ENCODE peak calls at places on chromosomes 16 and 17, in nine cellular contexts. Z is kidney, L is fibroblast of lung, G is colonic mucosa, F is endodermal cell, K is H1, D is astrocyte, V is IMR-90, Y is neural progenitor cell. P is an unnamed sample.

GRCh38 chr16:78034530-78034929 is 12.2 kb downstream of the CLEC3A start:
- DNase-seq in Z (no peak), L (no peak), G (no peak), F (no peak), K (no peak), D (peak), V (no peak), Y (no peak), P (no peak)

GRCh38 chr17:73800893-73801292 is 156.6 kb upstream of the SDK2 start:
- DNase-seq in Z (no peak), L (no peak), G (no peak), F (peak), K (no peak), D (no peak), V (no peak), Y (no peak), P (no peak)

GRCh38 chr16:62225675-62226074 is 189.4 kb upstream of the CDH8 start:
- DNase-seq in Z (peak), L (no peak), G (peak), F (peak), K (peak), D (peak), V (no peak), Y (peak), P (peak)

GRCh38 chr16:84294196-84295142 is at the start of gene WFDC1:
- DNase-seq in Z (peak), L (no peak), G (no peak), F (peak), K (peak), D (no peak), V (peak), Y (peak), P (no peak)

GRCh38 chr16:2702871-2703745 is 16.9 kb downstream of the PRSS27 start:
- DNase-seq in Z (peak), L (no peak), G (no peak), F (no peak), K (no peak), D (no peak), V (no peak), Y (no peak), P (no peak)

GRCh38 chr16:11111166-11111565 is 144.8 kb downstream of the SOCS1 start:
- DNase-seq in Z (no peak), L (no peak), G (no peak), F (no peak), K (no peak), D (no peak), V (no peak), Y (no peak), P (no peak)

GRCh38 chr17:27424941-27425340 is 31.3 kb upstream of the KSR1 start:
- DNase-seq in Z (no peak), L (no peak), G (no peak), F (no peak), K (no peak), D (no peak), V (no peak), Y (no peak), P (no peak)

GRCh38 chr16:56662357-56663354 is 4.9 kb downstream of the MT1F start:
- DNase-seq in Z (no peak), L (no peak), G (no peak), F (peak), K (no peak), D (no peak), V (no peak), Y (no peak), P (no peak)

GRCh38 chr17:58403312-58403711 is 14.0 kb downstream of the RNF43 start:
- DNase-seq in Z (no peak), L (no peak), G (no peak), F (peak), K (no peak), D (no peak), V (no peak), Y (peak), P (no peak)

GRCh38 chr16:24836836-24837235 is 8.9 kb upstream of the SLC5A11 start:
- DNase-seq in Z (no peak), L (no peak), G (no peak), F (no peak), K (no peak), D (no peak), V (no peak), Y (no peak), P (no peak)

GRCh38 chr16:46765050-46765449 is 16.9 kb upstream of the MYLK3 start:
- DNase-seq in Z (no peak), L (peak), G (no peak), F (no peak), K (no peak), D (peak), V (peak), Y (no peak), P (no peak)

GRCh38 chr16:11080999-11081630 is 136.8 kb downstream of the CLEC16A start:
- DNase-seq in Z (no peak), L (no peak), G (no peak), F (no peak), K (no peak), D (no peak), V (no peak), Y (no peak), P (no peak)

GRCh38 chr17:45584092-45585036 is 93.8 kb upstream of the PLEKHM1 start:
- DNase-seq in Z (peak), L (peak), G (peak), F (peak), K (peak), D (peak), V (peak), Y (peak), P (peak)

GRCh38 chr16:57091990-57092785 is at the start of gene CPNE2:
- DNase-seq in Z (peak), L (peak), G (peak), F (peak), K (peak), D (peak), V (peak), Y (peak), P (peak)

GRCh38 chr17:15240617-15241016 is 24.5 kb downstream of the PMP22 start:
- DNase-seq in Z (no peak), L (no peak), G (no peak), F (no peak), K (no peak), D (no peak), V (peak), Y (no peak), P (no peak)

GRCh38 chr17:59783221-59784016 is 76.0 kb downstream of the VMP1 start:
- DNase-seq in Z (no peak), L (peak), G (no peak), F (no peak), K (no peak), D (peak), V (peak), Y (no peak), P (peak)

GRCh38 chr17:6443692-6444572 is at the start of gene PIMREG:
- DNase-seq in Z (peak), L (peak), G (peak), F (peak), K (peak), D (peak), V (peak), Y (peak), P (peak)

GRCh38 chr16:26765087-26765486 is 301.6 kb upstream of the C16orf82 start:
- DNase-seq in Z (no peak), L (no peak), G (no peak), F (peak), K (peak), D (no peak), V (no peak), Y (peak), P (no peak)

GRCh38 chr17:4433515-4434031 is at the start of gene SPNS3:
- DNase-seq in Z (no peak), L (no peak), G (no peak), F (no peak), K (no peak), D (no peak), V (no peak), Y (no peak), P (no peak)

GRCh38 chr16:8867483-8868271 is 1.1 kb downstream of the CARHSP1 start:
- DNase-seq in Z (no peak), L (no peak), G (peak), F (peak), K (no peak), D (no peak), V (no peak), Y (peak), P (no peak)

GRCh38 chr16:16025214-16025968 is 76.0 kb downstream of the ABCC1 start:
- DNase-seq in Z (no peak), L (peak), G (no peak), F (no peak), K (no peak), D (peak), V (peak), Y (peak), P (peak)

GRCh38 chr17:7717756-7718350 is 309 bp downstream of the DNAH2 start:
- DNase-seq in Z (peak), L (peak), G (no peak), F (no peak), K (no peak), D (no peak), V (no peak), Y (no peak), P (no peak)

GRCh38 chr17:512926-513325 is 160.3 kb upstream of the RPH3AL start:
- DNase-seq in Z (no peak), L (no peak), G (no peak), F (no peak), K (no peak), D (no peak), V (peak), Y (no peak), P (no peak)

GRCh38 chr17:30549864-30550511 is 72.8 kb downstream of the GOSR1 start:
- DNase-seq in Z (no peak), L (no peak), G (no peak), F (peak), K (no peak), D (no peak), V (no peak), Y (no peak), P (peak)

GRCh38 chr16:10039220-10040096 is 142.8 kb downstream of the GRIN2A start:
- DNase-seq in Z (peak), L (no peak), G (no peak), F (peak), K (peak), D (peak), V (no peak), Y (peak), P (no peak)

GRCh38 chr16:3695610-3696369 is 21.5 kb downstream of the TRAP1 start:
- DNase-seq in Z (no peak), L (no peak), G (no peak), F (no peak), K (no peak), D (no peak), V (no peak), Y (no peak), P (no peak)

GRCh38 chr17:47694818-47695663 is 1.1 kb downstream of the TBKBP1 start:
- DNase-seq in Z (peak), L (peak), G (peak), F (peak), K (peak), D (peak), V (peak), Y (peak), P (peak)

GRCh38 chr16:10368984-10369551 is 16.8 kb upstream of the ATF7IP2 start:
- DNase-seq in Z (no peak), L (no peak), G (no peak), F (peak), K (no peak), D (peak), V (no peak), Y (peak), P (no peak)

GRCh38 chr16:28217326-28217725 is 5.6 kb upstream of the XPO6 start:
- DNase-seq in Z (no peak), L (no peak), G (no peak), F (no peak), K (no peak), D (no peak), V (no peak), Y (no peak), P (no peak)

GRCh38 chr16:30778549-30779244 is 8.3 kb downstream of the ZNF629 start:
- DNase-seq in Z (no peak), L (peak), G (no peak), F (peak), K (peak), D (no peak), V (peak), Y (peak), P (no peak)

GRCh38 chr16:67404740-67405226 is 11.5 kb upstream of the TPPP3 start:
- DNase-seq in Z (peak), L (no peak), G (peak), F (no peak), K (no peak), D (no peak), V (no peak), Y (no peak), P (peak)

GRCh38 chr16:1913327-1914083 is 4.7 kb downstream of the HS3ST6 start:
- DNase-seq in Z (peak), L (no peak), G (peak), F (no peak), K (no peak), D (no peak), V (no peak), Y (peak), P (peak)

GRCh38 chr17:45050680-45051059 is 762 bp downstream of the DCAKD start:
- DNase-seq in Z (no peak), L (no peak), G (peak), F (peak), K (no peak), D (no peak), V (peak), Y (peak), P (no peak)

GRCh38 chr16:50692999-50693781 is at the start of gene NOD2:
- DNase-seq in Z (peak), L (no peak), G (no peak), F (peak), K (peak), D (peak), V (no peak), Y (peak), P (no peak)

GRCh38 chr17:6090253-6090652 is 20.1 kb downstream of the WSCD1 start:
- DNase-seq in Z (peak), L (no peak), G (peak), F (no peak), K (no peak), D (no peak), V (no peak), Y (no peak), P (no peak)

GRCh38 chr16:50924759-50925545 is 183.1 kb downstream of the CYLD start:
- DNase-seq in Z (no peak), L (no peak), G (no peak), F (no peak), K (no peak), D (no peak), V (no peak), Y (no peak), P (no peak)

GRCh38 chr16:66894948-66895696 is 14.8 kb downstream of the PDP2 start:
- DNase-seq in Z (peak), L (peak), G (peak), F (peak), K (peak), D (peak), V (peak), Y (peak), P (peak)

GRCh38 chr16:17277981-17278381 is 192.8 kb downstream of the XYLT1 start:
- DNase-seq in Z (no peak), L (peak), G (peak), F (peak), K (peak), D (no peak), V (peak), Y (peak), P (no peak)

GRCh38 chr17:79811888-79812205 is 15.0 kb upstream of the CBX8 start:
- DNase-seq in Z (no peak), L (no peak), G (no peak), F (no peak), K (no peak), D (no peak), V (no peak), Y (no peak), P (no peak)
- H3K9ac ChIP-seq in Z (no peak), L (no peak), G (no peak), F (no peak), K (no peak), D (no peak), V (no peak), Y (no peak), P (no peak)

GRCh38 chr16:85396879-85397871 is 215.9 kb upstream of the GSE1 start:
- DNase-seq in Z (peak), L (no peak), G (peak), F (peak), K (peak), D (no peak), V (no peak), Y (no peak), P (no peak)

GRCh38 chr16:85395913-85396878 is 216.9 kb upstream of the GSE1 start:
- DNase-seq in Z (peak), L (peak), G (peak), F (peak), K (peak), D (no peak), V (peak), Y (no peak), P (no peak)

GRCh38 chr16:85393674-85394510 is 219.2 kb upstream of the GSE1 start:
- DNase-seq in Z (peak), L (peak), G (peak), F (peak), K (peak), D (no peak), V (peak), Y (peak), P (peak)

GRCh38 chr16:85394511-85395206 is 218.5 kb upstream of the GSE1 start:
- DNase-seq in Z (peak), L (no peak), G (peak), F (no peak), K (peak), D (no peak), V (no peak), Y (no peak), P (no peak)

GRCh38 chr16:85395207-85395912 is 217.8 kb upstream of the GSE1 start:
- DNase-seq in Z (peak), L (peak), G (peak), F (no peak), K (peak), D (peak), V (peak), Y (no peak), P (peak)
- H3K9ac ChIP-seq in Z (no peak), L (peak), G (no peak), F (no peak), K (no peak), D (peak), V (peak), Y (no peak), P (no peak)

DNA sequence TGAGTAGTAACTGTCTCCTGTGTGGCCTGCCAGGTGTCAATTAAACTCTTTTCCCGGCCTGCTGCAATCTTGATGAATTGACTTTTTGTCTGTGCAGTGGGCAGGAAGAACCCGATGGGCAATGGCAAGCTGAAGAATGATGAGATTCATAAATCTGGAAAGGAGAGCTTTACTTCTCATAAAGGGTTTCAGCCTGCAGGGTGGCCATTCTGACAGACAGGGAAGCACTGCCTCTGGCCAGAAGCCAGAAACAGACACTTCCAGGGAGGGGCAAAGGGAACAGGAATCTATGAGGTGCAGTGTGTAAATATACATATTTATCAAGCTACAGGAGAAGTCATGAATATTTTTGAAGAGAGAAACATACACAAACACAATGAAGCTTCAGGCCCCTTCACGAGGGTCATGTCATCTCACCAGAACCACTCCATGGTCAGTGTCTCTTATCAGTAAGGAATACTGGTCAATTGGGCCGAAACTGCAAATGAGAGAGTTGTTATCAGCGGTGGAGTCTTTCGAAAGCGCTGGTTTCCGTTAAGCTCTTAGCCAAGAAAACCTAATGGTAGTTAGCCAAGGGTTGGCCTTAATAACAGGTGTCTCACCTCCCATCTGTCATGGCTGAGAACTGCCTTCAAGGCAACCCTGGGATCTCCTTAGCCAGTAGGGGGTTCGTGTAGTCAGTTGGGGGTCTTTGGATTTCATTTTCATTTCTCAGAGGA is 1.3 kb upstream of the NARF start:
- DNase-seq in Z (peak), L (no peak), G (peak), F (peak), K (no peak), D (no peak), V (no peak), Y (no peak), P (peak)
- H3K9ac ChIP-seq in Z (peak), L (no peak), G (peak), F (no peak), K (no peak), D (peak), V (no peak), Y (no peak), P (peak)

GRCh38 chr17:76014100-76014924 is 12.8 kb downstream of the EVPL start:
- DNase-seq in Z (peak), L (peak), G (peak), F (peak), K (peak), D (peak), V (peak), Y (peak), P (peak)
- H3K9ac ChIP-seq in Z (no peak), L (no peak), G (no peak), F (no peak), K (no peak), D (no peak), V (no peak), Y (no peak), P (no peak)

GRCh38 chr16:89536371-89536770 is 24.1 kb upstream of the RPL13 start:
- DNase-seq in Z (no peak), L (no peak), G (peak), F (no peak), K (no peak), D (no peak), V (no peak), Y (no peak), P (no peak)

GRCh38 chr16:89537549-89537925 is 22.9 kb upstream of the RPL13 start:
- DNase-seq in Z (no peak), L (no peak), G (no peak), F (no peak), K (no peak), D (no peak), V (no peak), Y (no peak), P (no peak)

GRCh38 chr16:89540557-89540956 is 19.9 kb upstream of the RPL13 start:
- DNase-seq in Z (no peak), L (no peak), G (no peak), F (no peak), K (no peak), D (no peak), V (no peak), Y (no peak), P (no peak)

GRCh38 chr16:89536886-89537548 is 23.5 kb upstream of the RPL13 start:
- DNase-seq in Z (no peak), L (no peak), G (no peak), F (no peak), K (no peak), D (no peak), V (no peak), Y (no peak), P (no peak)

DNA sequence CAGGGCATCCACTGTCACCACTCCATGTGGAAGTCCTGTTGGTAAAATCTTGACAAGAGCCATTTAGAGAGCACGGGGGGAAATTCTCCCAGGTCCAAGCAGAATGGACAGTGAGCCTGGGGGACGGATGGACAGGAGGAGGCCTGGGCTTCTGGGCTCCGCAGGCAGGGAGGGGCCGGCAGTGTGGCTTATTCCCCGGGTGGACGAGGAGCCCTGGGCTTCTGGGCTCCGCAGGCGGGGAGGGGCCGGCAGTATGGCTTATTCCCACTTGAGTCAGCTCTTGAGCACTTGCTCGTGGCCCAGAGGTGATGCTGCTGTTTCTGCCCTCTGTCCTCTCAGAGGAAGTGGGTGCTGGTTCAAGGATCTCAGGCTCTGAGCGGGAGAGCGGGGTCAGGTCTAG is 22.2 kb upstream of the RPL13 start:
- DNase-seq in Z (no peak), L (no peak), G (no peak), F (no peak), K (no peak), D (no peak), V (no peak), Y (no peak), P (no peak)
- H3K9ac ChIP-seq in Z (no peak), L (no peak), G (no peak), F (no peak), K (no peak), D (no peak), V (no peak), Y (no peak), P (no peak)

GRCh38 chr17:65564793-65565192 is 3.3 kb upstream of the AXIN2 start:
- DNase-seq in Z (no peak), L (peak), G (no peak), F (no peak), K (no peak), D (peak), V (peak), Y (peak), P (no peak)
- H3K9ac ChIP-seq in Z (no peak), L (no peak), G (no peak), F (no peak), K (no peak), D (no peak), V (no peak), Y (no peak), P (no peak)